ENCODE peak calls at places on chromosomes 16 and 17, in six cellular contexts. Z is cardiac fibroblast, P is OCI-LY7, I is GM23338, M is AG04449, C is thoracic aorta. B is an unnamed sample.

GRCh38 chr17:28347261-28347891 is 10.0 kb downstream of the POLDIP2 start:
- DNase-seq in Z (peak), P (no peak), I (no peak), M (peak), C (no peak), B (peak)

GRCh38 chr16:47590472-47590871 is 129.3 kb downstream of the PHKB start:
- DNase-seq in Z (no peak), P (no peak), I (no peak), M (no peak), C (no peak), B (no peak)

GRCh38 chr16:66923247-66923851 is 2.0 kb downstream of the RRAD start:
- DNase-seq in Z (peak), P (no peak), I (no peak), M (no peak), C (no peak), B (peak)

GRCh38 chr17:49198206-49198605 is 12.2 kb downstream of the GNGT2 start:
- DNase-seq in Z (no peak), P (no peak), I (no peak), M (no peak), C (no peak), B (no peak)

GRCh38 chr17:77516902-77517301 is 376.1 kb downstream of the SEC14L1 start:
- DNase-seq in Z (peak), P (no peak), I (no peak), M (no peak), C (no peak), B (peak)

GRCh38 chr16:48383877-48384304 is 1.3 kb downstream of the SIAH1 start:
- DNase-seq in Z (peak), P (peak), I (peak), M (no peak), C (no peak), B (peak)

GRCh38 chr17:13940858-13941665 is 128.2 kb upstream of the COX10 start:
- DNase-seq in Z (peak), P (no peak), I (peak), M (no peak), C (no peak), B (peak)

GRCh38 chr17:59719526-59719925 is 12.1 kb downstream of the VMP1 start:
- DNase-seq in Z (no peak), P (no peak), I (no peak), M (no peak), C (no peak), B (no peak)

GRCh38 chr16:77782694-77783093 is 5.7 kb upstream of the VAT1L start:
- DNase-seq in Z (no peak), P (peak), I (peak), M (no peak), C (no peak), B (peak)

GRCh38 chr17:46002311-46002972 is 3.4 kb downstream of the STH start:
- DNase-seq in Z (peak), P (peak), I (peak), M (no peak), C (no peak), B (peak)

GRCh38 chr16:85390511-85391174 is 222.5 kb upstream of the GSE1 start:
- DNase-seq in Z (peak), P (no peak), I (no peak), M (peak), C (peak), B (peak)

DNA sequence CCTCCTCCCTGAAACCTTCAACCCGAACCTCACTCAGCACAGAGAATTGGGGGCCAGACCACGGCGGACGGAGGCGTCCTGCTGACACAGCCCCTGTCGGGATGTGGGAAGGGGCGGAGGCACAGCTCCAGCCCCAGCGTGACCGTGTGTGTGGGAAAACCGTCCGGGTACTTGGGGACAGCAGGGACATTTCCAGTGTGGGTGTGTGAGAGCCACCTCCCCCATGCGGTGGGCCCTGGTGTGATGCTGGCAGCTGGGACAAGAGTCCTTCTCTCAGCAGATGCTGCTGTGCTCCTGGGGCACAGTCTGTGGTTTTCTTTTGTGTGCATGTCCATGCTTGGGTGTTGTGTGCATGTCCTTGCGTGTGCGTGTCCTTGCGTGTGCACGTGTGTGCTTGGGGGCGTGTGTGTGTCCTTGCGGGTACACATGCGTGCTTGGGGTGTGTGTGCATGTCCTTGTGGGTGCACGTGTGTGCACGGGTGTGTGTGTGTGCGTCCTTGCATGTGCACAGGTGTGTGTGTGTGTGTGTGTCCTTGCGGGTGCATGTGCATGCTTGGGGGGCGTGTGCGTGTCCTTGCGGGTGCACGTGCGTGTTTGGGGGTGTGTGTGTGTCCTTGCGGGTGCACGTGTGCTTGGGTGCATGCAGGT is 16.9 kb downstream of the CENPX start:
- DNase-seq in Z (no peak), P (no peak), I (no peak), M (no peak), C (no peak), B (no peak)
- TF ChIP-seq CTCF in Z (no peak), P (no peak), I (no peak), M (no peak), C (no peak), B (no peak)

GRCh38 chr16:79013004-79013403 is 587.5 kb downstream of the MAF start:
- DNase-seq in Z (no peak), P (no peak), I (no peak), M (no peak), C (no peak), B (no peak)
- TF ChIP-seq CTCF in Z (no peak), P (no peak), I (peak), M (no peak), C (no peak), B (no peak)

GRCh38 chr16:82738699-82739098 is 111.9 kb downstream of the CDH13 start:
- DNase-seq in Z (peak), P (no peak), I (peak), M (no peak), C (no peak), B (no peak)
- TF ChIP-seq CTCF in Z (peak), P (peak), I (peak), M (peak), C (peak), B (no peak)

DNA sequence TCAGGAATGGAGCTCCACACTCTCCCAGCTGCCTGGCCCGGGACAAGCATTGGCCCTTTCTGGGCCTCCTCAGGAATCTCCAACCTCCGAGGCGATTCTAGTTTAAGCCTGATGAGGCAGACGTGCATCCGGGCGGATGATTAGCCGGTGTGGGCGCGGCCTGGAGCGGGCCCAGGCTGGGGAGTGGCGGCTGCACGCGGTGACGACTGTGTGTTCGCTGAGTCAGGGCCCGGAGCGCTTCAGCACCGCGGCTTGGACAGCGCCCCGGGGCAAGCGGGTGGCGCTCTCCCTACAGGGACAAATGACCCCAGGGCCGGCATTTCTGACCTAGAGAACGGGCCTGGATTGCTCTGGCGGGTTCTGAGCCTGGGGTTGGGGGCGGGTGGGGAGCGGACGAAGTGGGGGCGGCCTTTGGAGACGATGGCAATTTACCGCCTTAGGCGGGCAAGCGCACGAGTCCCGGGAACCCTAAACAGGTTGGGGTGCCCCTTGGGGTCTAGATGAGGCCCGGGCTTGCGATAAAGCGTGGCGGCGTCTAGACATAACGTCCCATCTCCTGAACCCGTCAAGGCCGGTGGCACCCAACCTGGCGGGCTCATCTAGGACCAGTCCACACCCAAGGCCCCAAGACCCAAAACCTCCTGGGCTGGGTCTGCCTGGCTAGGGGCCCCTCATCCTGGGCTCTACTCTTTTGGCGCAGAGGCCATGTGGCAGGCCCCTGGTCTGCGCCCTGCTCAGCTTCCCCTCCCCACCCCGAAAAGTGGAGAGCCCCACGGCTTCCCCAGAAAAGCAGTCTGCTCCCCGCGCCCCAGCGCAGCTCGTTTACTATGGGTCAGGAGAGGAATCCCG is 22.3 kb upstream of the ZNHIT3 start:
- DNase-seq in Z (peak), P (no peak), I (peak), M (no peak), C (no peak), B (peak)
- TF ChIP-seq CTCF in Z (no peak), P (no peak), I (no peak), M (no peak), C (no peak), B (no peak)

GRCh38 chr16:4683255-4684029 is 9.9 kb upstream of the NUDT16L1 start:
- DNase-seq in Z (no peak), P (no peak), I (no peak), M (no peak), C (no peak), B (no peak)
- TF ChIP-seq CTCF in Z (no peak), P (no peak), I (no peak), M (no peak), C (no peak), B (no peak)

GRCh38 chr17:7716901-7717755 is at the start of gene DNAH2:
- DNase-seq in Z (peak), P (no peak), I (peak), M (peak), C (peak), B (peak)
- TF ChIP-seq CTCF in Z (peak), P (peak), I (peak), M (peak), C (peak), B (peak)

GRCh38 chr17:70896843-70897242 is 727.5 kb downstream of the KCNJ2 start:
- DNase-seq in Z (no peak), P (no peak), I (no peak), M (no peak), C (no peak), B (no peak)

GRCh38 chr17:70906808-70907207 is 737.5 kb downstream of the KCNJ2 start:
- DNase-seq in Z (peak), P (no peak), I (peak), M (no peak), C (no peak), B (no peak)

GRCh38 chr17:70905796-70906195 is 736.5 kb downstream of the KCNJ2 start:
- DNase-seq in Z (peak), P (no peak), I (no peak), M (peak), C (peak), B (peak)

GRCh38 chr17:70901870-70902269 is 732.5 kb downstream of the KCNJ2 start:
- DNase-seq in Z (no peak), P (no peak), I (no peak), M (no peak), C (no peak), B (no peak)
- TF ChIP-seq CTCF in Z (no peak), P (peak), I (peak), M (no peak), C (no peak), B (no peak)

GRCh38 chr16:53546988-53547391 is 44.0 kb upstream of the AKTIP start:
- DNase-seq in Z (peak), P (no peak), I (peak), M (no peak), C (no peak), B (no peak)

GRCh38 chr16:53545433-53545832 is 42.4 kb upstream of the AKTIP start:
- DNase-seq in Z (no peak), P (no peak), I (peak), M (no peak), C (no peak), B (no peak)

GRCh38 chr16:53549970-53550406 is 47.0 kb upstream of the AKTIP start:
- DNase-seq in Z (peak), P (peak), I (peak), M (peak), C (no peak), B (peak)
- TF ChIP-seq CTCF in Z (peak), P (peak), I (peak), M (peak), C (peak), B (peak)

DNA sequence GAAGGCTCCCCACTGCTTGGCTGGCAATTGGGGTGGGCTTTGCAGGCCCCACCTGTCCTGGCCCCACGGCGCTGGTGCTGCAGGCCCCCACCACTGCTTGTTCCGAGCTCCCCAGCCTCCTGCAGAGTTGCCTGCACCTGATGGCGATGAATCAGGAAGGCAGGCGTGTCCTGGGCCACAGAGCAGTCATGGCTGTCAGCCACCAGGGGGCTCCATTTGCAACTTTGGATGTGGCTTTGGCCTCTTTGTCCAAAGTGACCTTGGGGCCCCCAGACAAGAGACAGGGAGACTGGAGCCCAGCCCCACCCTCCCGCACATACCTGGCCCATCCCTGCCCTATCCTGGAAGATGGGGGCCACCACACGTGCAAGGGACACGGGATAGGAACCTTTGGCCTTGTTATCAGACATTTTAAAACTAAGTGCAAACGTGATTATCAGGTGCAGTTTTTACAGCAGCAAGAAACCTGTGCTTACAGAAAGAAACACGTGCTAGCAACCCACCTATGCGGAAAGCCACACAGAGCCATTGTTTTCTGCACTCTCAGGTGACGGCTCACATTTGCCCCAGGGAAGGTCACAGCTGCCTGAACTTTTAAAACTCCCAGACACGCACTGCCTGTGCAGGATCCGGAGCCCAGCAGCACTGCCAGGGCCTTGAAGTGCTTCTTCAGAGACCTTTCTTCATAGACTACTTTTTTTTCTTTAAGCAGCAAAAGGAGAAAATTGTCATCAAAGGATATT is at the start of gene DNASE1:
- DNase-seq in Z (peak), P (peak), I (peak), M (no peak), C (no peak), B (peak)
- TF ChIP-seq CTCF in Z (peak), P (peak), I (peak), M (peak), C (peak), B (peak)

GRCh38 chr16:8644513-8645140 is 23.1 kb downstream of the METTL22 start:
- DNase-seq in Z (no peak), P (no peak), I (no peak), M (no peak), C (no peak), B (no peak)
- TF ChIP-seq CTCF in Z (no peak), P (no peak), I (no peak), M (no peak), C (no peak), B (no peak)